ENCODE peak calls at places on chromosomes 7 and 10, in six cellular contexts. G is GM04503, X is RKO, T is astrocyte of the cerebellum, O is NCI-H2029 treated with DMSO at 0.1 percent for 48 hours, R is astrocyte of the spinal cord. B is an unnamed sample.

GRCh38 chr10:6418613-6419216 is 161.4 kb downstream of the PRKCQ start:
- DNase-seq in G (no peak), X (no peak), T (no peak), O (no peak), R (no peak), B (no peak)

GRCh38 chr10:124482401-124482800 is 20.8 kb downstream of the LHPP start:
- DNase-seq in G (no peak), X (no peak), T (no peak), O (no peak), R (no peak), B (no peak)

GRCh38 chr7:24462984-24463383 is 110.3 kb upstream of the PALS2 start:
- DNase-seq in G (no peak), X (no peak), T (no peak), O (no peak), R (no peak), B (no peak)

GRCh38 chr10:120981601-120982381 is 130.6 kb downstream of the WDR11 start:
- DNase-seq in G (no peak), X (no peak), T (no peak), O (no peak), R (no peak), B (no peak)

GRCh38 chr10:26468691-26469090 is 30.6 kb downstream of the APBB1IP start:
- DNase-seq in G (no peak), X (no peak), T (no peak), O (no peak), R (no peak), B (no peak)

GRCh38 chr7:28586736-28587135 is 174.4 kb downstream of the CREB5 start:
- DNase-seq in G (no peak), X (no peak), T (peak), O (no peak), R (peak), B (no peak)

GRCh38 chr7:24227603-24228359 is 56.2 kb upstream of the NPY start:
- DNase-seq in G (no peak), X (no peak), T (no peak), O (no peak), R (no peak), B (no peak)

GRCh38 chr7:155007947-155008346 is 5.0 kb upstream of the PAXIP1 start:
- DNase-seq in G (no peak), X (peak), T (no peak), O (no peak), R (no peak), B (no peak)

GRCh38 chr7:37730489-37730888 is 46.9 kb downstream of the GPR141 start:
- DNase-seq in G (no peak), X (no peak), T (no peak), O (no peak), R (no peak), B (no peak)

GRCh38 chr10:80537705-80538480 is at the start of gene SH2D4B:
- DNase-seq in G (no peak), X (no peak), T (no peak), O (no peak), R (no peak), B (no peak)

GRCh38 chr10:133186416-133187090 is 26.5 kb downstream of the KNDC1 start:
- DNase-seq in G (no peak), X (no peak), T (no peak), O (no peak), R (no peak), B (no peak)

GRCh38 chr10:6563720-6564119 is 16.4 kb downstream of the PRKCQ start:
- DNase-seq in G (no peak), X (no peak), T (no peak), O (no peak), R (no peak), B (no peak)

GRCh38 chr7:82623812-82624211 is 180.2 kb upstream of the CACNA2D1 start:
- DNase-seq in G (no peak), X (no peak), T (peak), O (no peak), R (no peak), B (no peak)

GRCh38 chr7:35875292-35875691 is 74.4 kb downstream of the SEPTIN7 start:
- DNase-seq in G (no peak), X (no peak), T (no peak), O (no peak), R (peak), B (no peak)

GRCh38 chr7:80869821-80870751 is 48.8 kb downstream of the SEMA3C start:
- DNase-seq in G (no peak), X (no peak), T (no peak), O (no peak), R (no peak), B (no peak)

GRCh38 chr10:110305767-110306451 is 1.2 kb upstream of the SMNDC1 start:
- DNase-seq in G (peak), X (peak), T (peak), O (peak), R (peak), B (peak)

GRCh38 chr10:109721401-109722028 is 201.8 kb downstream of the XPNPEP1 start:
- DNase-seq in G (no peak), X (no peak), T (no peak), O (no peak), R (no peak), B (no peak)

GRCh38 chr10:21715531-21716195 is 181.6 kb downstream of the MLLT10 start:
- DNase-seq in G (no peak), X (no peak), T (no peak), O (no peak), R (peak), B (no peak)